ENCODE peak calls at places on chromosomes 13 and 19, in five cellular contexts. L, R, Y, F and D are unnamed samples.
A peak's percentile ranks its signal among the peaks of the same experiment; 100 is the strongest.

GRCh38 chr19:16514383-16515019 is 18.3 kb downstream of the C19orf44 start:
- DNase-seq in L (no peak), R (no peak), Y (no peak), F (no peak), D (no peak)

GRCh38 chr13:107866007-107866665 is 349.2 kb downstream of the LIG4 start:
- DNase-seq in L (peak; percentile 63), R (no peak), Y (peak; percentile 35), F (no peak), D (no peak)

GRCh38 chr19:58037927-58038687 is 4.3 kb downstream of the ZSCAN1 start:
- DNase-seq in L (peak; percentile 24), R (no peak), Y (no peak), F (no peak), D (no peak)

GRCh38 chr13:98155475-98156111 is 12.7 kb downstream of the FARP1 start:
- DNase-seq in L (no peak), R (no peak), Y (no peak), F (no peak), D (no peak)

GRCh38 chr13:20230913-20231838 is 943 bp downstream of the GJB6 start:
- DNase-seq in L (peak; percentile 39), R (no peak), Y (no peak), F (no peak), D (no peak)

GRCh38 chr19:55692681-55693081 is 17.7 kb downstream of the EPN1 start:
- DNase-seq in L (no peak), R (no peak), Y (no peak), F (no peak), D (no peak)

GRCh38 chr13:43787998-43788397 is 1.2 kb upstream of the ENOX1 start:
- DNase-seq in L (peak; percentile 55), R (peak; percentile 18), Y (no peak), F (no peak), D (no peak)

GRCh38 chr19:1057185-1057857 is 9.6 kb upstream of the ARHGAP45 start:
- DNase-seq in L (no peak), R (no peak), Y (peak; percentile 75), F (no peak), D (no peak)

GRCh38 chr19:15154002-15154612 is 46.7 kb downstream of the NOTCH3 start:
- DNase-seq in L (no peak), R (no peak), Y (peak; percentile 41), F (no peak), D (no peak)

GRCh38 chr13:66210677-66211076 is 1019.5 kb downstream of the PCDH9 start:
- DNase-seq in L (no peak), R (no peak), Y (no peak), F (no peak), D (no peak)

GRCh38 chr19:46065486-46065885 is 24.7 kb upstream of the IGFL4 start:
- DNase-seq in L (no peak), R (no peak), Y (peak; percentile 94), F (no peak), D (no peak)

GRCh38 chr13:76813874-76814273 is 72.3 kb downstream of the KCTD12 start:
- DNase-seq in L (no peak), R (no peak), Y (no peak), F (no peak), D (no peak)

GRCh38 chr13:35850569-35850968 is 280.6 kb downstream of the DCLK1 start:
- DNase-seq in L (no peak), R (no peak), Y (no peak), F (no peak), D (no peak)

GRCh38 chr19:10505583-10506229 is 2.5 kb upstream of the KEAP1 start:
- DNase-seq in L (peak; percentile 68), R (peak; percentile 72), Y (peak; percentile 52), F (no peak), D (peak; percentile 66)

GRCh38 chr19:47239610-47240296 is 8.8 kb upstream of the BBC3 start:
- DNase-seq in L (peak; percentile 83), R (peak; percentile 32), Y (peak; percentile 25), F (no peak), D (no peak)

GRCh38 chr19:1767464-1767933 is 14.2 kb downstream of the ONECUT3 start:
- DNase-seq in L (peak; percentile 1), R (peak; percentile 88), Y (no peak), F (no peak), D (peak; percentile 54)

GRCh38 chr13:71759506-71760225 is 107.3 kb downstream of the DACH1 start:
- DNase-seq in L (no peak), R (no peak), Y (no peak), F (no peak), D (no peak)